ENCODE peak calls at places on chromosome 11, in ten cellular contexts. F is stimulated activated CD4-positive, alpha-beta T cell treated with anti-CD3 and anti-CD28 coated beads, Interleukin-1b, Interleukin-23, amount 100 ng/mL, for 24 hours; V is T-cell; Z is naive thymus-derived CD4-positive, alpha-beta T cell; J is HCEC 1CT; D is neuronal stem cell; B is kidney epithelial cell; X is epithelial cell of proximal tubule; T is T-helper 9 cell; I is mammary epithelial cell. K is an unnamed sample.

GRCh38 chr11:113705871-113706654 is at the start of gene TMPRSS5:
- DNase-seq in B (no peak), X (no peak), I (no peak), J (no peak), V (no peak), D (peak), T (no peak), Z (no peak), F (no peak), K (no peak)

GRCh38 chr11:69926376-69927050 is 107.3 kb upstream of the FGF3 start:
- DNase-seq in B (no peak), V (no peak), X (no peak), J (no peak), D (no peak), T (no peak), I (no peak), F (no peak), Z (no peak), K (no peak)

GRCh38 chr11:46429709-46430108 is 38.1 kb upstream of the CHRM4 start:
- DNase-seq in J (no peak), D (no peak), V (no peak), Z (no peak), I (no peak), B (no peak), F (no peak), T (no peak), X (no peak), K (no peak)

GRCh38 chr11:106939157-106939556 is 79.1 kb downstream of the GUCY1A2 start:
- DNase-seq in X (no peak), F (no peak), Z (no peak), T (no peak), D (no peak), V (no peak), B (no peak), J (no peak), I (no peak), K (no peak)

GRCh38 chr11:10655931-10656576 is 37.5 kb downstream of the IRAG1 start:
- DNase-seq in D (no peak), X (no peak), Z (no peak), J (peak), B (no peak), I (no peak), T (no peak), V (no peak), F (no peak), K (no peak)

GRCh38 chr11:117582491-117582890 is 214.5 kb downstream of the DSCAML1 start:
- DNase-seq in B (no peak), F (no peak), D (no peak), J (no peak), X (no peak), V (no peak), I (no peak), Z (no peak), T (no peak), K (no peak)

GRCh38 chr11:70900540-70900939 is 351.8 kb downstream of the SHANK2 start:
- DNase-seq in X (no peak), I (no peak), Z (no peak), V (no peak), J (no peak), B (no peak), T (no peak), D (no peak), F (no peak), K (no peak)

GRCh38 chr11:293293-293851 is 4.4 kb downstream of the PGGHG start:
- DNase-seq in D (no peak), J (no peak), T (no peak), X (no peak), V (no peak), B (no peak), F (no peak), Z (no peak), I (no peak), K (no peak)

GRCh38 chr11:94767701-94768601 is at the start of gene AMOTL1:
- DNase-seq in Z (no peak), T (no peak), F (peak), B (peak), J (peak), X (no peak), D (peak), V (no peak), I (peak), K (no peak)

GRCh38 chr11:10450451-10451398 is 4.3 kb upstream of the AMPD3 start:
- DNase-seq in Z (peak), J (no peak), D (peak), X (no peak), T (peak), F (no peak), V (peak), B (no peak), I (peak), K (peak)

GRCh38 chr11:122977455-122978302 is 4.0 kb downstream of the BSX start:
- DNase-seq in F (no peak), V (no peak), J (no peak), X (no peak), Z (no peak), I (no peak), D (peak), B (no peak), T (no peak), K (no peak)

GRCh38 chr11:74322667-74323066 is 11.2 kb upstream of the P4HA3 start:
- DNase-seq in Z (no peak), X (no peak), F (no peak), D (no peak), T (no peak), J (no peak), I (no peak), V (no peak), B (no peak), K (no peak)

GRCh38 chr11:59551651-59552521 is 40.5 kb downstream of the OR4D9 start:
- DNase-seq in V (no peak), Z (no peak), B (no peak), J (peak), F (no peak), T (no peak), D (peak), X (no peak), I (peak), K (no peak)

GRCh38 chr11:68260484-68260883 is 11.3 kb downstream of the C11orf24 start:
- DNase-seq in J (no peak), F (no peak), X (no peak), B (no peak), T (no peak), V (no peak), D (no peak), I (no peak), Z (no peak), K (no peak)

GRCh38 chr11:29159552-29160465 is 857.0 kb downstream of the KCNA4 start:
- DNase-seq in J (peak), Z (no peak), T (no peak), B (no peak), V (no peak), F (no peak), X (no peak), D (peak), I (peak), K (no peak)

GRCh38 chr11:132064987-132065620 is 694.7 kb downstream of the NTM start:
- DNase-seq in Z (no peak), F (no peak), I (peak), J (peak), T (no peak), B (peak), V (no peak), X (peak), D (no peak), K (no peak)

GRCh38 chr11:128627666-128628342 is 40.4 kb upstream of the ETS1 start:
- DNase-seq in X (no peak), Z (no peak), J (no peak), V (no peak), D (no peak), I (no peak), F (no peak), B (no peak), T (no peak), K (peak)

GRCh38 chr11:44258839-44259420 is 51.0 kb downstream of the ALX4 start:
- DNase-seq in F (no peak), T (no peak), X (no peak), D (no peak), I (no peak), J (no peak), V (no peak), Z (no peak), B (no peak), K (no peak)